ENCODE peak calls at places on chromosomes 16 and 17, in seven cellular contexts. T, R, F, L, H, V and A are unnamed samples.

GRCh38 chr17:43543771-43544575 is 2.2 kb downstream of the ETV4 start:
- DNase-seq in V (no peak), T (peak), R (no peak), H (no peak), L (no peak), F (no peak), A (no peak)

GRCh38 chr17:50491510-50491909 is 12.8 kb downstream of the RSAD1 start:
- DNase-seq in V (no peak), L (no peak), T (no peak), F (no peak), H (no peak), R (no peak), A (no peak)

GRCh38 chr17:4944554-4945175 is 3.7 kb downstream of the PFN1 start:
- DNase-seq in R (no peak), V (no peak), T (peak), H (no peak), L (no peak), F (no peak), A (no peak)

GRCh38 chr16:76265434-76266045 is 11.7 kb upstream of the CNTNAP4 start:
- DNase-seq in L (peak), F (peak), V (peak), R (no peak), T (peak), H (peak), A (peak)

GRCh38 chr17:27384721-27385120 is 71.5 kb upstream of the KSR1 start:
- DNase-seq in R (no peak), T (no peak), L (peak), V (no peak), H (no peak), F (no peak), A (no peak)

GRCh38 chr17:1943432-1943802 is 81.7 kb downstream of the RTN4RL1 start:
- DNase-seq in H (no peak), F (no peak), R (no peak), V (no peak), L (no peak), T (no peak), A (no peak)

GRCh38 chr17:70552230-70552981 is 383.1 kb downstream of the KCNJ2 start:
- DNase-seq in T (peak), H (no peak), L (peak), V (peak), F (peak), R (peak), A (peak)

GRCh38 chr16:85613609-85614337 is 651 bp downstream of the GSE1 start:
- DNase-seq in V (peak), H (peak), L (no peak), R (no peak), F (peak), T (peak), A (peak)

GRCh38 chr17:69672924-69673323 is 258.4 kb downstream of the MAP2K6 start:
- DNase-seq in L (peak), V (peak), H (no peak), F (peak), T (no peak), R (no peak), A (peak)

GRCh38 chr17:72591500-72592241 is 470.9 kb downstream of the SOX9 start:
- DNase-seq in L (no peak), R (peak), V (peak), H (peak), F (peak), T (peak), A (no peak)

GRCh38 chr17:57701121-57701520 is 44.0 kb downstream of the CCDC182 start:
- DNase-seq in T (no peak), H (peak), F (no peak), V (no peak), L (no peak), R (no peak), A (no peak)

GRCh38 chr16:22077700-22078313 is 14.5 kb upstream of the VWA3A start:
- DNase-seq in L (peak), V (peak), R (peak), T (peak), F (peak), H (peak), A (peak)

GRCh38 chr16:62661435-62661834 is 625.2 kb upstream of the CDH8 start:
- DNase-seq in L (no peak), H (no peak), R (no peak), T (no peak), V (no peak), F (no peak), A (no peak)

GRCh38 chr16:14202095-14202494 is 131.0 kb downstream of the MRTFB start:
- DNase-seq in L (no peak), V (no peak), T (no peak), F (no peak), H (no peak), R (no peak), A (no peak)

GRCh38 chr17:37824534-37825485 is 80.0 kb upstream of the HNF1B start:
- DNase-seq in V (peak), T (peak), F (peak), L (peak), R (no peak), H (no peak), A (no peak)

GRCh38 chr17:42421479-42422332 is 1.4 kb downstream of the CAVIN1 start:
- DNase-seq in L (peak), V (peak), H (no peak), F (no peak), T (peak), R (no peak), A (peak)

GRCh38 chr17:80424878-80425765 is 10.2 kb downstream of the ENDOV start:
- DNase-seq in H (peak), L (no peak), R (no peak), T (no peak), V (no peak), F (peak), A (no peak)

GRCh38 chr16:66458853-66459252 is 31.8 kb downstream of the BEAN1 start:
- DNase-seq in R (no peak), T (no peak), V (no peak), H (no peak), L (no peak), F (no peak), A (no peak)

GRCh38 chr16:57591086-57591869 is 37.2 kb upstream of the ADGRG1 start:
- DNase-seq in V (peak), F (peak), T (peak), H (peak), R (peak), L (peak), A (peak)

GRCh38 chr17:37212184-37212583 is 163.6 kb upstream of the C17orf78 start:
- DNase-seq in V (peak), H (no peak), L (no peak), R (no peak), F (no peak), T (no peak), A (no peak)

GRCh38 chr16:10373556-10373955 is 12.3 kb upstream of the ATF7IP2 start:
- DNase-seq in F (no peak), V (no peak), H (no peak), L (no peak), R (no peak), T (no peak), A (no peak)

GRCh38 chr16:66554021-66554420 is 1.6 kb downstream of the CKLF start:
- DNase-seq in T (no peak), R (no peak), L (no peak), F (no peak), V (no peak), H (no peak), A (no peak)

GRCh38 chr16:70493863-70494770 is 29.2 kb downstream of the COG4 start:
- DNase-seq in F (no peak), R (no peak), V (no peak), L (peak), T (no peak), H (no peak), A (no peak)

GRCh38 chr17:74569392-74570003 is 2.2 kb upstream of the CD300H start:
- DNase-seq in L (peak), F (peak), H (no peak), R (no peak), V (peak), T (peak), A (peak)

GRCh38 chr17:73748521-73748920 is 104.3 kb upstream of the SDK2 start:
- DNase-seq in H (no peak), R (no peak), L (no peak), V (no peak), F (no peak), T (no peak), A (no peak)

GRCh38 chr16:10493276-10493675 is 87.1 kb downstream of the EMP2 start:
- DNase-seq in L (no peak), H (no peak), F (no peak), T (no peak), V (no peak), R (no peak), A (no peak)

GRCh38 chr17:15236281-15237105 is 28.6 kb downstream of the PMP22 start:
- DNase-seq in H (no peak), V (peak), F (peak), R (no peak), L (peak), T (peak), A (peak)

GRCh38 chr17:74812109-74812864 is 36.1 kb upstream of the NAT9 start:
- DNase-seq in T (no peak), R (no peak), L (no peak), F (no peak), H (no peak), V (peak), A (no peak)

DNA sequence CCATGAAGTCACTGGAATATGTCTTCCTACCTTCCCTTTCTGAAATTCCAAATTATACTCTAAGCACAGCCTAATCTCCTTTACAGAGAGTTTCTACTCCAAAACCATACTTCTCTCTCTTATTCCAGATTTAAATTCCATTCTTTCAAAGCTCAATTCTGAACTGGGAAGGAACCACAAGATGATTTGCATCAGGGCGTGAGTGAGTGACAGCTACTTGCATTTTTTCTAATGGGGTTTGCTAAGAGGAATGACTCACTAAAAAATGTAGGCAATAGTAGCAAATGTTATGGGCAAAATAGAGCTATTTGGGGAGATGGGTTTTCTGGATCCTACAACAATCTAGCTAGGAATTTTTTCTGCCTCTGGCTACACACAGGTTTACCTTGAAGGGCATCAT is 244.6 kb upstream of the PSMD7 start:
- DNase-seq in R (no peak), F (no peak), T (no peak), H (no peak), V (no peak), L (no peak), A (peak)
- H4K8ac ChIP-seq in R (no peak), F (no peak), T (no peak), H (no peak), V (no peak), L (no peak), A (no peak)

DNA sequence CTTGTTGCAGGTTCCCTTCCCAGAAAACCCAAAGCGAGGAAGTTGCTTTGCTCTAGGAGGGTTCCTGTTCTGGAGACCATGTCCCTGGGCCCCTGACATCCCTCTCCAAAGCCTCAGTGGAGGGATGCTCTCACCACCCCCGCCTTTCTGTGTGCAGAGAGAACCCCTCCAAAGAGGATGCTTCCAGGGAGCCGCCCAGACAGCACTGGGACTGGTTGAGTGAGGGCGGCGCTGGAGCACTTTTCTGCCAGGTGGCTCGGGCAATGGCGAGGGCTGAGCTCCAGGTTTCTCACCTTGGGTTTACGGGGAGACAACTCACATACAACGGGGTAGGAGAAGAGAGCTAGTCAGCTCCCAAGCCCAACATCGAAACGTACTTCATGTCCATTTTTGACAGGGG is 7.3 kb downstream of the EMC6 start:
- DNase-seq in L (no peak), H (no peak), T (no peak), F (no peak), R (no peak), V (no peak), A (no peak)
- H3K4ac ChIP-seq in L (no peak), H (no peak), T (no peak), F (no peak), R (no peak), V (no peak), A (no peak)

DNA sequence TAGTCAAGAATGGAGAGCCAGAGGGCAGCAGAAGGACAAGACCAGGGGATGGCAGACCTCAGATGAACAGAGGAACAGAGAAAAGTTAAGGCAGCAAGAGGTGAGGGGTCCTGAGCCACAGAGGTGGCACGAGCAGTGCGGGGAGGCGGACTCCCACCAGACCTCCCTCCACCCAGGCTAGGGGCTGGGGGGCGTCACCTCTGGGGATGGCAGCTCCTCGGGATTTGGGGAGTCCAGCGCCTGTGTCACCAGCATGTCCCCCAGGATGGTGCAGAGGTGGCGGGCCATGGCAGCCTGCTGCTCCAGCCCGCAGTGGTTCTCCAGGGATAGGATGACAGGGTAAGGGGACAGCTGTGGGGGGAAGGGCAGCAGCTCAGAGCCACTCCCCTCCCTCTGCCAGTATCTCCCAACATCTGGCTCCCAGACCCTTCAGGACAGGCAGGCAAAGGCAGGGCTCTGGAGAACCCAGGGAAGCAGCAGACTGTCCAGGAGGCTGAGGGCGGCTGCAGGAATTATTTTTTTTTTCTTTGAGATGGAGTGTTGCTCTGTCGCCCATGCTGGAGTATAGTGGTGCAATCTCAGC is 15.8 kb downstream of the PLCD3 start:
- DNase-seq in H (no peak), V (no peak), T (no peak), F (no peak), R (no peak), L (no peak), A (no peak)
- H4K8ac ChIP-seq in H (no peak), V (peak), T (no peak), F (no peak), R (no peak), L (no peak), A (no peak)

DNA sequence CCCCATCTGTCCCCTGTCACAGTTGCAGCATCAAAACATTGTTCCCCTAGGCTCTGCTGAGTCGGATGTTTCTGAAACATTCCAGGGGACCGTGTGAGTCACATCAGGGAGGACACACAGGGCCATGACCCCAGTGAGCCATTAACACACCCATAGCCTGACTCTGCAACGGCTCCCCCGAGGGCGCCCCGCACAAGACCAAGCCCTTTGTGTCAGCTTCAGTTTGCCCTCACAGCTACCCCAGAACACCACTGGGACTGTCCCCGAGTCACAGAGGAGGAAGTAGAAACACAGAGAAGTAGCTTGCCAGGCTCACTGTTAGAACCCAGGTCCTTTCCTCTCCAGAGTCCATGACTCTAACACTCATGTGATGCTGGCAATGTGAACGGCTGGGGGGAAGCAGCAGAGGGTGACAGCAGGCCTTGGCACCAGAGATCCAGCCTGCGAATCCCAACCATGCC is 63.2 kb upstream of the HSBP1 start:
- DNase-seq in T (peak), F (peak), R (peak), L (peak), V (peak), H (no peak), A (peak)
- H3K4ac ChIP-seq in T (no peak), F (no peak), R (no peak), L (no peak), V (no peak), H (no peak), A (no peak)

GRCh38 chr16:88978608-88979346 is 1.8 kb upstream of the CBFA2T3 start:
- DNase-seq in F (no peak), L (no peak), T (no peak), R (no peak), H (no peak), V (no peak), A (no peak)
- H4K8ac ChIP-seq in F (no peak), L (no peak), T (no peak), R (no peak), H (peak), V (no peak), A (no peak)

GRCh38 chr16:16890964-16891363 is 512.0 kb downstream of the NPIPA7 start:
- DNase-seq in F (peak), H (no peak), T (no peak), V (no peak), R (no peak), L (no peak), A (no peak)

GRCh38 chr16:16882766-16883165 is 503.8 kb downstream of the NPIPA7 start:
- DNase-seq in V (no peak), F (no peak), T (no peak), H (peak), R (no peak), L (no peak), A (no peak)

GRCh38 chr16:16884451-16884850 is 505.5 kb downstream of the NPIPA7 start:
- DNase-seq in F (no peak), H (no peak), L (no peak), R (no peak), V (no peak), T (no peak), A (no peak)

GRCh38 chr16:16881771-16882170 is 502.8 kb downstream of the NPIPA7 start:
- DNase-seq in R (no peak), F (peak), L (no peak), T (no peak), V (no peak), H (peak), A (no peak)

GRCh38 chr16:16887193-16887592 is 508.3 kb downstream of the NPIPA7 start:
- DNase-seq in T (no peak), V (no peak), H (peak), L (no peak), F (no peak), R (no peak), A (no peak)
- H3K4ac ChIP-seq in T (no peak), V (no peak), H (no peak), L (no peak), F (no peak), R (no peak), A (no peak)

DNA sequence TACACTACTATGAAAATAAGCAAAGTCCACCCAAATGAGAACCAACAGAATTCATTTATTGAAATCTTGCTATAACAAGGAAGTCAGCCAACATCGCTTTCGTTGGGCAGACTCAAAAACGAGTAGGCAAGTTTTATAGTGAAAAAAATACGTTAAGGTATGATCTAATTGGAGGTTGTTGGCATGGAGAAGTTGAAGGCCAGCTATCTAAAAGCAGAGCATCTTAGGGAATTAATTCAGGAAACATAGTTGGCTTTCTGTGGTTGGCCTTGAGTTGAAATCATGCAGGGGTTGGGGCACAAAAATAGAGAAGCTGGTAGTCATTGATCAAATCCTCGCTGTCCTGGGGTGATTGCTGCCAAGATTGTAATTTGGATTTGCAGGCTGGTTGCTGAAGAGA is 118.3 kb downstream of the PPM1E start:
- DNase-seq in R (no peak), L (no peak), V (no peak), T (no peak), F (no peak), H (no peak), A (no peak)
- H4K8ac ChIP-seq in R (no peak), L (no peak), V (no peak), T (no peak), F (no peak), H (no peak), A (no peak)

GRCh38 chr17:48647103-48647963 is 21.2 kb upstream of the HOXB9 start:
- DNase-seq in H (peak), T (peak), F (peak), L (no peak), R (no peak), V (peak), A (no peak)

GRCh38 chr17:48645639-48646182 is 19.6 kb upstream of the HOXB9 start:
- DNase-seq in T (no peak), L (no peak), V (no peak), F (no peak), H (no peak), R (no peak), A (no peak)

GRCh38 chr17:48646183-48647102 is 20.3 kb upstream of the HOXB9 start:
- DNase-seq in V (peak), F (peak), L (no peak), R (no peak), H (peak), T (peak), A (no peak)

GRCh38 chr17:48649741-48650140 is 23.6 kb upstream of the HOXB9 start:
- DNase-seq in F (no peak), V (no peak), H (no peak), T (no peak), L (no peak), R (no peak), A (no peak)

GRCh38 chr17:48647964-48648245 is 21.7 kb upstream of the HOXB9 start:
- DNase-seq in F (no peak), V (no peak), R (no peak), H (no peak), L (no peak), T (no peak), A (no peak)
- H3K4ac ChIP-seq in F (no peak), V (peak), R (no peak), H (no peak), L (no peak), T (no peak), A (no peak)